ENCODE peak calls at places on chromosome 19, in six cellular contexts. One of them, this sample, is unnamed.
A peak's percentile ranks its signal among the peaks of the same experiment; 100 is the strongest.

GRCh38 chr19:18659281-18660050 is 22.6 kb downstream of the KLHL26 start:
- DNase-seq in CD8-positive, alpha-beta T cell: no peak
- DNase-seq in right cardiac atrium: peak; percentile 89
- DNase-seq in Jurkat, Clone E6-1: no peak
- DNase-seq in CD4-positive, CD25-positive, alpha-beta regulatory T cell: no peak
- DNase-seq in breast epithelium: no peak
- DNase-seq in this sample: peak; percentile 42

GRCh38 chr19:5738423-5738822 is 18.0 kb downstream of the CATSPERD start:
- DNase-seq in CD8-positive, alpha-beta T cell: no peak
- DNase-seq in right cardiac atrium: no peak
- DNase-seq in Jurkat, Clone E6-1: no peak
- DNase-seq in CD4-positive, CD25-positive, alpha-beta regulatory T cell: no peak
- DNase-seq in breast epithelium: no peak
- DNase-seq in this sample: no peak

GRCh38 chr19:6588508-6589345 is 2.2 kb downstream of the CD70 start:
- DNase-seq in CD8-positive, alpha-beta T cell: no peak
- DNase-seq in right cardiac atrium: no peak
- DNase-seq in Jurkat, Clone E6-1: no peak
- DNase-seq in CD4-positive, CD25-positive, alpha-beta regulatory T cell: no peak
- DNase-seq in breast epithelium: no peak
- DNase-seq in this sample: no peak

GRCh38 chr19:45164577-45165335 is 4.0 kb upstream of the NKPD1 start:
- DNase-seq in CD8-positive, alpha-beta T cell: no peak
- DNase-seq in right cardiac atrium: peak; percentile 79
- DNase-seq in Jurkat, Clone E6-1: no peak
- DNase-seq in CD4-positive, CD25-positive, alpha-beta regulatory T cell: peak; percentile 17
- DNase-seq in breast epithelium: peak; percentile 85
- DNase-seq in this sample: peak; percentile 55

GRCh38 chr19:27794444-27795042 is 1418.4 kb downstream of the UQCRFS1 start:
- DNase-seq in CD8-positive, alpha-beta T cell: peak; percentile 57
- DNase-seq in right cardiac atrium: no peak
- DNase-seq in Jurkat, Clone E6-1: no peak
- DNase-seq in CD4-positive, CD25-positive, alpha-beta regulatory T cell: no peak
- DNase-seq in breast epithelium: no peak
- DNase-seq in this sample: peak; percentile 16

GRCh38 chr19:39155741-39156140 is 30.2 kb downstream of the PAK4 start:
- DNase-seq in CD8-positive, alpha-beta T cell: no peak
- DNase-seq in right cardiac atrium: no peak
- DNase-seq in Jurkat, Clone E6-1: no peak
- DNase-seq in CD4-positive, CD25-positive, alpha-beta regulatory T cell: no peak
- DNase-seq in breast epithelium: no peak
- DNase-seq in this sample: no peak

GRCh38 chr19:23439623-23440022 is 44.4 kb upstream of the ZNF91 start:
- DNase-seq in CD8-positive, alpha-beta T cell: no peak
- DNase-seq in right cardiac atrium: no peak
- DNase-seq in Jurkat, Clone E6-1: no peak
- DNase-seq in CD4-positive, CD25-positive, alpha-beta regulatory T cell: no peak
- DNase-seq in breast epithelium: no peak
- DNase-seq in this sample: no peak

GRCh38 chr19:8149261-8150094 is at the start of gene FBN3:
- DNase-seq in CD8-positive, alpha-beta T cell: no peak
- DNase-seq in right cardiac atrium: no peak
- DNase-seq in Jurkat, Clone E6-1: no peak
- DNase-seq in CD4-positive, CD25-positive, alpha-beta regulatory T cell: no peak
- DNase-seq in breast epithelium: no peak
- DNase-seq in this sample: no peak

GRCh38 chr19:10871711-10872550 is 578 bp downstream of the CARM1 start:
- DNase-seq in CD8-positive, alpha-beta T cell: peak; percentile 64
- DNase-seq in right cardiac atrium: peak; percentile 85
- DNase-seq in Jurkat, Clone E6-1: no peak
- DNase-seq in CD4-positive, CD25-positive, alpha-beta regulatory T cell: no peak
- DNase-seq in breast epithelium: peak; percentile 54
- DNase-seq in this sample: no peak

GRCh38 chr19:9528757-9529336 is 9.6 kb downstream of the ZNF426 start:
- DNase-seq in CD8-positive, alpha-beta T cell: no peak
- DNase-seq in right cardiac atrium: no peak
- DNase-seq in Jurkat, Clone E6-1: no peak
- DNase-seq in CD4-positive, CD25-positive, alpha-beta regulatory T cell: no peak
- DNase-seq in breast epithelium: no peak
- DNase-seq in this sample: peak; percentile 11

GRCh38 chr19:19657397-19657783 is 6.1 kb downstream of the ATP13A1 start:
- DNase-seq in CD8-positive, alpha-beta T cell: no peak
- DNase-seq in right cardiac atrium: peak; percentile 58
- DNase-seq in Jurkat, Clone E6-1: no peak
- DNase-seq in CD4-positive, CD25-positive, alpha-beta regulatory T cell: no peak
- DNase-seq in breast epithelium: no peak
- DNase-seq in this sample: no peak

GRCh38 chr19:41541990-41542584 is 33.9 kb upstream of the CEACAM21 start:
- DNase-seq in CD8-positive, alpha-beta T cell: peak; percentile 89
- DNase-seq in right cardiac atrium: peak; percentile 71
- DNase-seq in Jurkat, Clone E6-1: peak; percentile 40
- DNase-seq in CD4-positive, CD25-positive, alpha-beta regulatory T cell: peak; percentile 67
- DNase-seq in breast epithelium: no peak
- DNase-seq in this sample: no peak

GRCh38 chr19:21430674-21431073 is 33.7 kb downstream of the ZNF493 start:
- DNase-seq in CD8-positive, alpha-beta T cell: no peak
- DNase-seq in right cardiac atrium: no peak
- DNase-seq in Jurkat, Clone E6-1: no peak
- DNase-seq in CD4-positive, CD25-positive, alpha-beta regulatory T cell: no peak
- DNase-seq in breast epithelium: no peak
- DNase-seq in this sample: no peak

GRCh38 chr19:43639507-43640423 is at the start of gene CADM4:
- DNase-seq in CD8-positive, alpha-beta T cell: peak; percentile 72
- DNase-seq in right cardiac atrium: peak; percentile 72
- DNase-seq in Jurkat, Clone E6-1: no peak
- DNase-seq in CD4-positive, CD25-positive, alpha-beta regulatory T cell: peak; percentile 53
- DNase-seq in breast epithelium: peak; percentile 27
- DNase-seq in this sample: no peak

GRCh38 chr19:18415177-18415867 is 3.9 kb upstream of the SSBP4 start:
- DNase-seq in CD8-positive, alpha-beta T cell: no peak
- DNase-seq in right cardiac atrium: peak; percentile 94
- DNase-seq in Jurkat, Clone E6-1: no peak
- DNase-seq in CD4-positive, CD25-positive, alpha-beta regulatory T cell: no peak
- DNase-seq in breast epithelium: peak; percentile 69
- DNase-seq in this sample: peak; percentile 25

GRCh38 chr19:40831502-40832430 is 18.5 kb downstream of the CYP2A6 start:
- DNase-seq in CD8-positive, alpha-beta T cell: no peak
- DNase-seq in right cardiac atrium: no peak
- DNase-seq in Jurkat, Clone E6-1: no peak
- DNase-seq in CD4-positive, CD25-positive, alpha-beta regulatory T cell: no peak
- DNase-seq in breast epithelium: no peak
- DNase-seq in this sample: peak; percentile 75

GRCh38 chr19:18428837-18429674 is 8.9 kb downstream of the ISYNA1 start:
- DNase-seq in CD8-positive, alpha-beta T cell: peak; percentile 89
- DNase-seq in right cardiac atrium: peak; percentile 95
- DNase-seq in Jurkat, Clone E6-1: peak; percentile 80
- DNase-seq in CD4-positive, CD25-positive, alpha-beta regulatory T cell: peak; percentile 78
- DNase-seq in breast epithelium: no peak
- DNase-seq in this sample: peak; percentile 63

GRCh38 chr19:31054430-31054829 is 294.8 kb downstream of the TSHZ3 start:
- DNase-seq in CD8-positive, alpha-beta T cell: no peak
- DNase-seq in right cardiac atrium: no peak
- DNase-seq in Jurkat, Clone E6-1: peak; percentile 36
- DNase-seq in CD4-positive, CD25-positive, alpha-beta regulatory T cell: no peak
- DNase-seq in breast epithelium: no peak
- DNase-seq in this sample: peak; percentile 46

GRCh38 chr19:39126312-39126561 is 651 bp downstream of the PAK4 start:
- DNase-seq in CD8-positive, alpha-beta T cell: no peak
- DNase-seq in right cardiac atrium: no peak
- DNase-seq in Jurkat, Clone E6-1: no peak
- DNase-seq in CD4-positive, CD25-positive, alpha-beta regulatory T cell: no peak
- DNase-seq in breast epithelium: no peak
- DNase-seq in this sample: no peak

GRCh38 chr19:40365613-40366401 is 17.3 kb downstream of the PLD3 start:
- DNase-seq in CD8-positive, alpha-beta T cell: peak; percentile 52
- DNase-seq in right cardiac atrium: peak; percentile 92
- DNase-seq in Jurkat, Clone E6-1: no peak
- DNase-seq in CD4-positive, CD25-positive, alpha-beta regulatory T cell: no peak
- DNase-seq in breast epithelium: peak; percentile 37
- DNase-seq in this sample: peak; percentile 22

GRCh38 chr19:55279376-55279772 is 536 bp downstream of the HSPBP1 start:
- DNase-seq in CD8-positive, alpha-beta T cell: no peak
- DNase-seq in right cardiac atrium: no peak
- DNase-seq in Jurkat, Clone E6-1: no peak
- DNase-seq in CD4-positive, CD25-positive, alpha-beta regulatory T cell: no peak
- DNase-seq in breast epithelium: no peak
- DNase-seq in this sample: no peak

GRCh38 chr19:55275851-55276719 is 3.8 kb downstream of the HSPBP1 start:
- DNase-seq in CD8-positive, alpha-beta T cell: no peak
- DNase-seq in right cardiac atrium: no peak
- DNase-seq in Jurkat, Clone E6-1: no peak
- DNase-seq in CD4-positive, CD25-positive, alpha-beta regulatory T cell: no peak
- DNase-seq in breast epithelium: no peak
- DNase-seq in this sample: no peak

GRCh38 chr19:55277494-55277893 is 2.4 kb downstream of the HSPBP1 start:
- DNase-seq in CD8-positive, alpha-beta T cell: no peak
- DNase-seq in right cardiac atrium: no peak
- DNase-seq in Jurkat, Clone E6-1: no peak
- DNase-seq in CD4-positive, CD25-positive, alpha-beta regulatory T cell: no peak
- DNase-seq in breast epithelium: no peak
- DNase-seq in this sample: no peak

GRCh38 chr19:55278391-55279135 is 1.3 kb downstream of the HSPBP1 start:
- DNase-seq in CD8-positive, alpha-beta T cell: no peak
- DNase-seq in right cardiac atrium: no peak
- DNase-seq in Jurkat, Clone E6-1: no peak
- DNase-seq in CD4-positive, CD25-positive, alpha-beta regulatory T cell: no peak
- DNase-seq in breast epithelium: no peak
- DNase-seq in this sample: no peak

GRCh38 chr19:55276720-55277430 is 3.0 kb downstream of the HSPBP1 start:
- DNase-seq in CD8-positive, alpha-beta T cell: no peak
- DNase-seq in right cardiac atrium: no peak
- DNase-seq in Jurkat, Clone E6-1: no peak
- DNase-seq in CD4-positive, CD25-positive, alpha-beta regulatory T cell: no peak
- DNase-seq in breast epithelium: no peak
- DNase-seq in this sample: no peak
- H3K4me3 ChIP-seq in CD8-positive, alpha-beta T cell: no peak overlapping the region
- H3K4me3 ChIP-seq in right cardiac atrium: no peak overlapping the region
- H3K4me3 ChIP-seq in Jurkat, Clone E6-1: no peak overlapping the region
- H3K4me3 ChIP-seq in CD4-positive, CD25-positive, alpha-beta regulatory T cell: no peak overlapping the region
- H3K4me3 ChIP-seq in breast epithelium: no peak overlapping the region
- H3K4me3 ChIP-seq in this sample: no peak overlapping the region

DNA sequence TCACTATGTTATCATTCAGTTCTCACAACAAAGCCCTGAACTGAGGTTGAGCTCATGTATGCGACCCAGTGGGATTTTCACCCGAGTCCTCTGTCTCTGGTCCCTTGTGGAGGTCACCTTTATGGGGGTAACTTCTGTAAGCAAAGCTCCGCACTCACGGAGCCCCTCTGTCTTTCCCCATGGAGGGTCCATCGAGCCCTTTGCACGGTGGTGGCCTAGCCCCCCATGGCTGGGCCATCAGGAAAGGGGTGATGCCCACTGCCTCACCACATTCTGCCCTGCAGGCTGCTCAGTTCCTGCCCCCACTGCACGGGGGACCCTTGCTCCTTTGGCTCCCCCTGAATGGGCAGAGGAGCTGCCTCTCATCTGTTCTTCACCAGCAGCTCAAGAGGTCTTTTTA is 39.6 kb downstream of the CHST8 start:
- DNase-seq in CD8-positive, alpha-beta T cell: no peak
- DNase-seq in right cardiac atrium: no peak
- DNase-seq in Jurkat, Clone E6-1: no peak
- DNase-seq in CD4-positive, CD25-positive, alpha-beta regulatory T cell: no peak
- DNase-seq in breast epithelium: no peak
- DNase-seq in this sample: no peak
- H3K4me3 ChIP-seq in CD8-positive, alpha-beta T cell: no peak overlapping the region
- H3K4me3 ChIP-seq in right cardiac atrium: no peak overlapping the region
- H3K4me3 ChIP-seq in Jurkat, Clone E6-1: no peak overlapping the region
- H3K4me3 ChIP-seq in CD4-positive, CD25-positive, alpha-beta regulatory T cell: no peak overlapping the region
- H3K4me3 ChIP-seq in breast epithelium: no peak overlapping the region
- H3K4me3 ChIP-seq in this sample: no peak overlapping the region

DNA sequence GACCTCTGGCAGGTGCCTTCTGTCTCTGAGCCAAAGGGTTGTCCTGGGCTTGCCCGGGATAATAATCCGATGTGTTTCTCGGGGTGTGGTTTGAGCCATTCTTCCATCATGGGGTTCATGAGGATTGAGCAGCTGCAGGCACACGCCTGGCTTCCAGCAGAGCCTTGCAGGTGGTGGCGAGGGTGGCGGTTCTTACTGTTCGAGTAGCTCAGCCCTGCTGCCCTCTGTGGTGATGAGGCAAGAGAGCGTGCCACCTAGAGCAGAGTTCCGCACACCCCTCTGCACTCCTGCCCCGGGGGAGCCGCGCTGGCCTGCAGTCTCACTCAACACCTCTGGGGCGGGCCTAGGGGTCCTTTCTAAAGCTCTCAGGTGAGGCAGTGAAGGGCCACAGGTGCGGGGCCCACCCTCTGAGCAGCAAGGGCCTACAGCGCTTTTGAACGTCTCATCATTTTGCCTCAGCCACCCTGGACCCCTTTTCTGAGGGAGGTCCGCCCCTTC is 3.8 kb downstream of the SCN1B start:
- DNase-seq in CD8-positive, alpha-beta T cell: no peak
- DNase-seq in right cardiac atrium: peak; percentile 48
- DNase-seq in Jurkat, Clone E6-1: no peak
- DNase-seq in CD4-positive, CD25-positive, alpha-beta regulatory T cell: no peak
- DNase-seq in breast epithelium: no peak
- DNase-seq in this sample: no peak
- H3K4me3 ChIP-seq in CD8-positive, alpha-beta T cell: no peak overlapping the region
- H3K4me3 ChIP-seq in right cardiac atrium: no peak overlapping the region
- H3K4me3 ChIP-seq in Jurkat, Clone E6-1: no peak overlapping the region
- H3K4me3 ChIP-seq in CD4-positive, CD25-positive, alpha-beta regulatory T cell: no peak overlapping the region
- H3K4me3 ChIP-seq in breast epithelium: no peak overlapping the region
- H3K4me3 ChIP-seq in this sample: no peak overlapping the region

GRCh38 chr19:56069642-56070041 is 51.5 kb downstream of the ZNF787 start:
- DNase-seq in CD8-positive, alpha-beta T cell: no peak
- DNase-seq in right cardiac atrium: no peak
- DNase-seq in Jurkat, Clone E6-1: no peak
- DNase-seq in CD4-positive, CD25-positive, alpha-beta regulatory T cell: no peak
- DNase-seq in breast epithelium: no peak
- DNase-seq in this sample: no peak

GRCh38 chr19:56071151-56071550 is 49.9 kb downstream of the ZNF787 start:
- DNase-seq in CD8-positive, alpha-beta T cell: no peak
- DNase-seq in right cardiac atrium: no peak
- DNase-seq in Jurkat, Clone E6-1: no peak
- DNase-seq in CD4-positive, CD25-positive, alpha-beta regulatory T cell: no peak
- DNase-seq in breast epithelium: no peak
- DNase-seq in this sample: no peak

DNA sequence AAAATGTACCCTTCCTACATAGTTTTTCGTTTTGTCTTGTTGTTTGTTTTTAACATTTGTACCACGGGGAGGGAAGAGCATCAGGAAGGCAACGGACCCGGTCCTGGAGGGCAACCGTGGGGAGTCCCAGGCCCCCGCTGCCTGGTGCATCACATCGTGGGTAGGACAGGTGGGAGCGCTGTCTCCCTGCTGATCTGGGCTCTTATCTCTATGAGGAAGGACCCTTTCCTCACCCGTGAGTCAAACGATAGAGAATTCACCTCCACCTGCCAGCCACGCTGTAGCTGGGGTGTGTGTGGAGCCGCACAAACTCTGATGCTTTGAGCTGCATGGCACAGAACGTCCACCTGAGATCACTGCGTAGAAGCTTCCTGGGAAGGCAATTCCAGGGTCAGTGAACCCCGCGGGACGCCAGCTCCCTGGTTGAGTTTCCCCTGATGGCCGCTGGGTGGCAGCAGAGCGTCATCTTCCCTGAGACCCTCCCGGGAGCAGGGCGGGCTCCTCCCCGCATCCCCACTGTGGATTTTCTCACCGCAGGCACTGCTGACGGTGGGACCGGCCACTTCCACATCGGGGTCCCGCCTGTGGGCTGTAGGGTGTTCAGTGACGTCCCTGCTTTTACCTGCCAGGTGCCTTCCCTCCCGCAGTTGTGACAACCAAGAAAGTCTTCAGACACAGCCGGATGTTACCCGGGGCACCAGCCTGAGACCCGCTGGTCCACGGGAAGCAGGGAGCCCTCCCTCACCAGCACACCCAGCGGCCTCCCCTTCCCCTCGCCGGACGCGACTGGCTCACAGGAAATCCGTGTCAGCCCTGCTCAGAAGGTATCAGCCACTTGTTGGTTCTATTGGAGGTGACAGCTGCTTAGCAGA is 54.7 kb downstream of the ZNF787 start:
- DNase-seq in CD8-positive, alpha-beta T cell: peak; percentile 80
- DNase-seq in right cardiac atrium: peak; percentile 82
- DNase-seq in Jurkat, Clone E6-1: peak; percentile 17
- DNase-seq in CD4-positive, CD25-positive, alpha-beta regulatory T cell: peak; percentile 43
- DNase-seq in breast epithelium: peak; percentile 33
- DNase-seq in this sample: no peak
- H3K4me3 ChIP-seq in CD8-positive, alpha-beta T cell: peak overlapping the region; percentile 13
- H3K4me3 ChIP-seq in right cardiac atrium: no peak overlapping the region
- H3K4me3 ChIP-seq in Jurkat, Clone E6-1: peak overlapping the region; percentile 39
- H3K4me3 ChIP-seq in CD4-positive, CD25-positive, alpha-beta regulatory T cell: no peak overlapping the region
- H3K4me3 ChIP-seq in breast epithelium: peak overlapping the region; percentile 54
- H3K4me3 ChIP-seq in this sample: peak overlapping the region; percentile 29

This sample was measured in astrocyte.